ENCODE peak calls at places on chromosomes 5 and 9, in eight cellular contexts. O is OCI-M1; H is posterior cingulate gyrus; M is islet precursor cell; R is epithelial cell of prostate; K is activated CD4-positive, CD25-positive, alpha-beta regulatory T cell; C is RWPE1; E is heart right ventricle. L is an unnamed sample.

GRCh38 chr5:145283101-145283500 is 552.0 kb downstream of the PRELID2 start:
- DNase-seq in O (no peak), H (no peak), M (no peak), R (no peak), K (no peak), C (no peak), E (no peak), L (no peak)

GRCh38 chr9:127221695-127222094 is 42.9 kb upstream of the GARNL3 start:
- DNase-seq in O (no peak), H (no peak), M (peak; percentile 33), R (no peak), K (no peak), C (no peak), E (no peak), L (no peak)

GRCh38 chr5:83776437-83777031 is 55.9 kb upstream of the HAPLN1 start:
- DNase-seq in O (no peak), H (no peak), M (no peak), R (no peak), K (no peak), C (no peak), E (no peak), L (no peak)

GRCh38 chr9:75054373-75055001 is 26.4 kb upstream of the CARNMT1 start:
- DNase-seq in O (no peak), H (no peak), M (no peak), R (no peak), K (no peak), C (no peak), E (no peak), L (no peak)

GRCh38 chr9:108478431-108478837 is 377.4 kb downstream of the ACTL7B start:
- DNase-seq in O (no peak), H (peak; percentile 28), M (peak; percentile 82), R (peak; percentile 96), K (no peak), C (peak; percentile 95), E (no peak), L (no peak)

GRCh38 chr9:133979124-133979920 is 12.8 kb downstream of the VAV2 start:
- DNase-seq in O (no peak), H (peak; percentile 24), M (no peak), R (no peak), K (no peak), C (no peak), E (peak; percentile 53), L (peak; percentile 85)

GRCh38 chr5:153209016-153209415 is 281.5 kb upstream of the GRIA1 start:
- DNase-seq in O (no peak), H (no peak), M (no peak), R (no peak), K (no peak), C (no peak), E (no peak), L (no peak)

GRCh38 chr9:8553444-8553843 is 753.9 kb upstream of the DMAC1 start:
- DNase-seq in O (no peak), H (no peak), M (no peak), R (no peak), K (no peak), C (no peak), E (no peak), L (no peak)

GRCh38 chr5:172586118-172587060 is 54.7 kb upstream of the NEURL1B start:
- DNase-seq in O (no peak), H (no peak), M (no peak), R (no peak), K (no peak), C (no peak), E (no peak), L (no peak)